ENCODE peak calls at places on chromosomes 6 and 20, in four cellular contexts. W, B, U and M are unnamed samples. For H3K4me1, the result is how much of the 10 kb centered on the place peaks cover.

GRCh38 chr6:142002825-142003405 is 129.8 kb upstream of the GJE1 start:
- DNase-seq in W (no peak), B (no peak), U (no peak), M (no peak)

GRCh38 chr6:38577492-38577891 is 62.2 kb downstream of the BTBD9 start:
- DNase-seq in W (no peak), B (no peak), U (no peak), M (no peak)

GRCh38 chr6:166206066-166206465 is 38.4 kb upstream of the TBXT start:
- DNase-seq in W (no peak), B (no peak), U (no peak), M (no peak)

GRCh38 chr6:53236241-53236640 is 87.6 kb upstream of the GCM1 start:
- DNase-seq in W (no peak), B (no peak), U (no peak), M (no peak)

GRCh38 chr6:15287670-15288069 is 41.8 kb downstream of the JARID2 start:
- DNase-seq in W (no peak), B (no peak), U (no peak), M (no peak)

GRCh38 chr6:168528457-168529095 is 87.6 kb downstream of the SMOC2 start:
- DNase-seq in W (no peak), B (no peak), U (no peak), M (no peak)

GRCh38 chr6:93516441-93516840 is 97.1 kb upstream of the EPHA7 start:
- DNase-seq in W (no peak), B (no peak), U (no peak), M (no peak)

GRCh38 chr20:19568128-19568527 is 189.9 kb upstream of the RIN2 start:
- DNase-seq in W (no peak), B (no peak), U (no peak), M (no peak)

GRCh38 chr6:120230008-120230407 is 880.4 kb upstream of the MAN1A1 start:
- DNase-seq in W (no peak), B (no peak), U (no peak), M (no peak)

GRCh38 chr20:43364001-43364400 is 93.7 kb upstream of the SRSF6 start:
- DNase-seq in W (no peak), B (no peak), U (no peak), M (no peak)

DNA sequence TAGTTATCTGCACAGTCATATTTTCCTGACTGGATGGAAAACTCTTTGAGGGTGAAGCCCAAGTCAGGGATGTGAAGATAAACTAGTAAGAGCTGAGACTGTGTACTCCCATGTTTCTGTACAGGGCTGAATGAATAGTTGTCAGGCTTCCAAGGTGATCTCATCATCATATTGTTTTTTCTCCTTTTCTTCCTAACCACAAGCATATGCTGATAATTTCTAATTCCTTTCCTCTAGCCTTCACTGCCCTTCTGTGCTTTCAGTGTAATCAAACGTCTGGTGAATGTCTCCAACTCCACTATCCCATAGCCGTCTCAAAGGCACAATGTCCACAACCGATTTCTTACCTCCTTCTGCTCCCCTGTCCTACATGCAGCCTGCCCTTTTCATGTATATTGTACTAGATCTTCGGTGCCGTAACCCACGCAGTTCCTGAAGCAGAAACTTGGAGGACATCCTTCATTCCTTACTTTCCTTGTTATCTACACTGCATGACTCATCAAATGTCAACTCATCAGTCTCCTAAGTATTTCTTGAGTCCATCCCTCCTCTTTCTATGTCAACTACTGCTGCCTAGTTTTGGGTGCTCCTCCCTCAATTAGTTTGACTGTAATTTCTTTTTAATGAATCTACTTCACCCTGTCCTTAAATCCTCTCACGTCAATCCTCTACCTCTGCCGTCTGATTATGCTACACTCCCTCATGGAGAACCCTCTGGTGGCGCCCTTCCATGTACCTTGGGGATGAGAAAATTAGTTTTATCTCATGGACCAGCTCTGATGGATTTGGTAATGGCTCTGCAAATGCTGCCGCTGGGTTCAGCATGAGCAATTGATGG is 21.9 kb downstream of the NCOA7 start:
- DNase-seq in W (no peak), B (no peak), U (no peak), M (no peak)
- H3K4me1 ChIP-seq in W (under half), B (under half), U (under half), M (under half)

GRCh38 chr6:27250277-27250954 is 2.9 kb downstream of the PRSS16 start:
- DNase-seq in W (no peak), B (no peak), U (no peak), M (no peak)

GRCh38 chr6:27254566-27254965 is 7.1 kb downstream of the PRSS16 start:
- DNase-seq in W (no peak), B (no peak), U (no peak), M (no peak)

GRCh38 chr6:27248783-27249182 is 1.3 kb downstream of the PRSS16 start:
- DNase-seq in W (no peak), B (no peak), U (no peak), M (no peak)

GRCh38 chr6:27250955-27251671 is 3.6 kb downstream of the PRSS16 start:
- DNase-seq in W (peak), B (peak), U (no peak), M (peak)

GRCh38 chr6:27251672-27252251 is 4.3 kb downstream of the PRSS16 start:
- DNase-seq in W (no peak), B (peak), U (peak), M (peak)
- H3K4me3 ChIP-seq in W (peak), B (peak), U (peak), M (peak)

GRCh38 chr6:16375828-16376227 is 137.4 kb downstream of the GMPR start:
- DNase-seq in W (no peak), B (no peak), U (no peak), M (no peak)
- H3K4me1 ChIP-seq in W (under half), B (under half), U (under half), M (under half)

GRCh38 chr20:25570148-25570530 is 15.2 kb downstream of the NINL start:
- DNase-seq in W (no peak), B (no peak), U (no peak), M (no peak)
- H3K4me3 ChIP-seq in W (no peak), B (no peak), U (no peak), M (no peak)

GRCh38 chr20:41034239-41034638 is 5.6 kb downstream of the TOP1 start:
- DNase-seq in W (no peak), B (no peak), U (no peak), M (no peak)

GRCh38 chr20:41032243-41032642 is 3.6 kb downstream of the TOP1 start:
- DNase-seq in W (no peak), B (no peak), U (no peak), M (no peak)

GRCh38 chr20:41037172-41037571 is 8.6 kb downstream of the TOP1 start:
- DNase-seq in W (no peak), B (no peak), U (no peak), M (no peak)

GRCh38 chr20:41038149-41038877 is 9.7 kb downstream of the TOP1 start:
- DNase-seq in W (no peak), B (no peak), U (no peak), M (no peak)

GRCh38 chr20:41035207-41035606 is 6.6 kb downstream of the TOP1 start:
- DNase-seq in W (no peak), B (no peak), U (no peak), M (no peak)
- H3K4me1 ChIP-seq in W (under half), B (under half), U (half or more), M (under half)

GRCh38 chr20:46104262-46104661 is 13.9 kb upstream of the CD40 start:
- DNase-seq in W (no peak), B (no peak), U (no peak), M (no peak)

GRCh38 chr20:46101957-46102356 is 12.2 kb upstream of the NCOA5 start:
- DNase-seq in W (no peak), B (no peak), U (no peak), M (no peak)

GRCh38 chr20:46102940-46103339 is 13.2 kb upstream of the NCOA5 start:
- DNase-seq in W (no peak), B (no peak), U (no peak), M (no peak)

DNA sequence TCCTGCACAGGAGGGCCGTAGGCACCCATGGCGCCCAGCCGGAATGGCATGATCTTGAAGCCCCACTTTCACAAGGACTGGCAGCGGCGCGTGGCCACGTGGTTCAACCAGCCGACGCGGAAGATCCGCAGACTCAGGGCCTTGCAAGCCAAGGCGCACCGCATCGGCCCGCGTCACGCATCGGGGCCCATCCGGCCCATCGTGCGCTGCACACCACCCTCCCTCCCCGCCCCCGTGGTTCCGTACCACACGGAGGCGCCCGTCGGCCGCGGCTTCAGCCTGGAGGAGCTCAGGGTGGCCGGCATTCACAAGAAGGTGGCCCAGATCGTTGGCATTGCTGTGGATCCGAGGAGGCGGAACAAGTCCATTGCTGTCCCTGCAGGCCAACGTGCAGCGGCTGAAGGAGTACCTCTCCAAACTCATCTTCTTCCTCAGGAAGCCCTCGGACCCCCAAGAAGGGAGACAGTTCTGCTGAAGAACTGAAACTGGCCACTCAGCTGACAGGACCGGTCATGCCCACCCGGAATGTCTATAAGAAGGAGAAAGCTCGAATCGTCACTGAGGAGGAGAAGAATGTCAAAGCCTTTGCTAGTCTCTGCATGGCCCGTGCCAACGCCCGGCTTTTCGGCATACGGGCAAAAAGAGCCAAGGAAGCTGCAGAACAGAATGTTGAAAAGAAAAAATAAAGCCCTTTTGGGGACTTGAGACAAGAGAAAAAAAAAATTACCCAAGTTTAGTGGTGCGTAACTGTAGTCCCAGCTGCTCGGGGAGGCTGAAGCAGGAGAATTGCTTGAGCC is 9.9 kb upstream of the NCOA5 start:
- DNase-seq in W (no peak), B (no peak), U (no peak), M (peak)
- H3K4me3 ChIP-seq in W (peak), B (no peak), U (no peak), M (no peak)

DNA sequence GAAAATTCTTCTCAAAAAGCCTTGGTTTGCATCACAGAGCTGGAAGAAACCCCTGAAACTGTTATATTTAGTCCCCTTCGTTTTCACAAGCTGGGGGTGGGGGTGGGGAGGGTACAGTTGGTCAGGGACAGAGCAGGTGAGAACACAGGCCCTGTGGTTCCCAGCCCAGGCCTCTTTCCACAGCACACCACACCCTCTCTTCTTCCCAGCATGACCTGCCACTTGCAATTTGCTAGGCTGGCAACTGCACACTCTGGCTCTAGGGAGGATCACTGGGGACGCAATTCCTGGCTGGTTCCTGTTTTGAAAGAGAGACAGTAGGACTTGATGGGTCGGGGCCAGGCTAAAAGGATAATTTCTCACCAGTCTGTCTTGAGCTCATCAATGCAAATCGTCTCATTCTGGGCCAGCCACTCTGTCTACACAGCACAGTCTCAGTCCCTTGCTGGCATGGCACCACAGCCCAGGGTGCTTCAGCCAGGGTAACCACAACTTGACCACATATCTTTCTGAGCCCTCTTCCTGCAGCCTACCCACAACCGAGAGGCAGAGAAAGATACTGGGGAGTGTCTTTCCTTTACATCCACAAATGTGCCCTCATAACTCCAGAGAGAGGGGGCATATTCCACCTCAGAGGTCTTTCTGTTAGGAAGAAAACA is 41.6 kb upstream of the EMILIN3 start:
- DNase-seq in W (no peak), B (no peak), U (no peak), M (no peak)
- H3K4me1 ChIP-seq in W (under half), B (under half), U (under half), M (under half)

GRCh38 chr6:150898390-150899170 is 33.1 kb downstream of the MTHFD1L start:
- DNase-seq in W (no peak), B (no peak), U (no peak), M (no peak)
- H3K4me3 ChIP-seq in W (no peak), B (no peak), U (no peak), M (no peak)

DNA sequence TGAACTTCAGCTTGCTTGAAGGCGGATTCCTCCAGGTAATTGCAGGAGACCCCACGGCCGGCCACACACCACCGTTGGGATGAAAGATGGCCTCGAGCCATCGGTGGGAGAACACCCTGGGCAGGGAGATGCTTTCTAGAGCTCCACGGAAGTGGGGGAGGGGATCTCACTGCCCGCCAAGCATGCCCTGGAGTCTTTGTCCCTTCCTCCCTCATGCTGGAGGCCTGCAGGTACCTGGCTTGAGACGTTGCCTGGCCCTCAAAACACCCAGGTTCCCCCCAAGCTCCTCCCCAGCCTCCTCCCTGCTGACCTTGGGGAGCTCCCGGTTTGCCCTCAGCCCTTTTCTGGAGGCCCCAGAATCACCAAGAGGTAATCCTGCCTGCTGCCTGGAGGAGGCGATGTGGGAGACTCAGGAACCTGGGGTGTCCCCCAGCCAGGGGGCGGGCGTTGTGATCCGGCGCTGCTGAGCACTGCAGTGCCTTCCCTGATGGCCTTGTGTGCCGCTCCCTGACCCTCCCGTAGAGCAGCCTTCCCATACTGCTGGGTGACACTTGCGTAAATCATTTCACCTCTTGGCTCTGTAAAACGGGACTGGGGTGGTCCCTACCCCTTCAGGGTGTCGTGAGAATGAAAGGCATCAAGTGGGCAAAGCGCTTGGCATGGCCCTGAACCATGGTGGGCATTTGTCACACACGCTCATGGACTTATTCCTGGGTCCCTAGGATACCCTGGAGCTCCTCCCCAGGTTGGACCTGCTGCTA is 91.4 kb downstream of the CEBPB start:
- DNase-seq in W (no peak), B (no peak), U (no peak), M (no peak)
- H3K4me1 ChIP-seq in W (under half), B (under half), U (under half), M (under half)